ENCODE peak calls at places on chromosomes 5 and 9, in nine cellular contexts. D is transverse colon, G is GM10248, A is brain microvascular endothelial cell, J is Panc1, M is H1, V is H9, C is ovary, Q is Peyer's patch. E is an unnamed sample.

GRCh38 chr9:131096490-131097258 is at the start of gene AIF1L:
- DNase-seq in D (no peak), G (no peak), A (no peak), J (no peak), M (no peak), V (peak), C (no peak), Q (no peak), E (peak)

GRCh38 chr5:107431998-107432397 is 238.7 kb downstream of the EFNA5 start:
- DNase-seq in D (no peak), G (no peak), A (no peak), J (no peak), M (no peak), V (no peak), C (no peak), Q (no peak), E (no peak)

GRCh38 chr5:93359958-93360305 is 221.1 kb downstream of the NR2F1-AS1 start:
- DNase-seq in D (no peak), G (no peak), A (no peak), J (no peak), M (no peak), V (no peak), C (no peak), Q (no peak), E (no peak)

GRCh38 chr9:98097836-98098235 is 21.2 kb downstream of the TRIM14 start:
- DNase-seq in D (peak), G (peak), A (no peak), J (no peak), M (no peak), V (no peak), C (no peak), Q (peak), E (no peak)

GRCh38 chr5:109455598-109456096 is 45.9 kb upstream of the PJA2 start:
- DNase-seq in D (peak), G (peak), A (peak), J (peak), M (no peak), V (no peak), C (no peak), Q (no peak), E (no peak)

GRCh38 chr5:20223451-20223850 is 235.5 kb upstream of the CDH18 start:
- DNase-seq in D (no peak), G (no peak), A (no peak), J (no peak), M (no peak), V (no peak), C (no peak), Q (no peak), E (no peak)

GRCh38 chr5:148979104-148979723 is 83.6 kb downstream of the SH3TC2 start:
- DNase-seq in D (peak), G (no peak), A (no peak), J (no peak), M (no peak), V (no peak), C (no peak), Q (no peak), E (no peak)

GRCh38 chr5:179900707-179901106 is 7.0 kb downstream of the TBC1D9B start:
- DNase-seq in D (no peak), G (no peak), A (no peak), J (no peak), M (no peak), V (no peak), C (no peak), Q (no peak), E (no peak)

GRCh38 chr9:100324594-100325200 is 28.0 kb downstream of the TEX10 start:
- DNase-seq in D (no peak), G (peak), A (no peak), J (no peak), M (no peak), V (no peak), C (no peak), Q (no peak), E (no peak)

DNA sequence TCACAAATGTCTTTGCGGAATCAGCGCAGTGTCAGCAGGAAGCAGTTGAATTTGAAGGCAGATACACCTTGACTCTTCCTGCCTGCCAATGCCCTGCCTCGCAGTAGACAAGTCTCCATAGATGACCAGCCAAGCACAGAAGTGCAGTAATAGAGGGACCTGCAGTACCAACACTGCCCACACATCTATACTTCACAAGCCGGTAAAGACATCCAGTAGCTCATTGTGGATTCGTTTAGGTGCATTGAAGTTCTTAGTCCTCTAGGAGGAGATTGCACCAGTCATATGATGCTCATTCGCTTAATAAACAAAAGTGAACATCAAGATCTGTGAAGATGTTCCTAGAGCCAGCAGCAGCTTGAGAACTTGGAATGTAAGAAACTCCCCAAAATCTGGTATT is 7.1 kb upstream of the IFNA2 start:
- DNase-seq in D (no peak), G (no peak), A (no peak), J (no peak), M (no peak), V (peak), C (no peak), Q (no peak), E (no peak)
- TF ChIP-seq CTCF in D (peak), G (no peak), A (peak), J (peak), M (peak), V (peak), C (no peak), Q (no peak), E (peak)

DNA sequence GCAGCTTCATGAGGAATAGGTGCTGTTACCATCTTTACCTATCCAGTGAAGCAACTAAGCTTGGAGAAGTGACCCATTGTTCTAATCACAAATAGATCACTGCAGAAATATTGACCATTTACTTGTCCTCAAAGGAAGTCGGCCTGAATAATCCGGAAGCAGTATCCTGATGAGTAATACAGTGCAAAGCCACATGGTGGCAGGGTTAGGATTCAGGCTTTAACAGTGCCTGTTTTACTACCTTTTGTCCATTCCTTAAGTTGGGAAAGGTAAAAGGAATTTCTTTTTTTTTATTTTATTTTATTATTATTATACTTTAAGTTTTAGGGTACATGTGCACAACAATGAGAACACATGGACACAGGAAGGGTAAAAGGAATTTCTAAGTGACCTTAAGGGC is 336.3 kb downstream of the KDM4C start:
- DNase-seq in D (no peak), G (no peak), A (peak), J (no peak), M (no peak), V (no peak), C (no peak), Q (no peak), E (no peak)
- TF ChIP-seq CTCF in D (no peak), G (peak), A (peak), J (no peak), M (peak), V (peak), C (no peak), Q (no peak), E (peak)

DNA sequence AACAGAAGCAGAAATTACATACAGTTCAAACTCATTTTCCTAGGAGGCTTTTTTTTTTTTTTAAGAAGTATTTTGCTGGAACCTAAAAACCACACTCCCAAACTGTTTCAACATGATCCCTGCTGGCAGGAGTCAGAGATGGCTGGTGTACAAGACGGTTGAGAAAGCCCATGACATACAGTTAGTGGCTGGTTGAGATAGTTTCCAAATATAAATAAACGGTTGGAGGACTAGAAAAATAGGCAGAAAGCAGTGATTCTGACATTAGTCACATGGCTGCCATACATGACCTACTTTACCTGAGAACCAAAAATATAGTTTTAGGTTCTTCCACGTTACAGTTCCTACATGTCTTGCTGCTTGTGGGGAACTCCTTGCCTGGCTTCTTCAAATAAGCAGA is 31.7 kb upstream of the BASP1 start:
- DNase-seq in D (peak), G (no peak), A (peak), J (no peak), M (no peak), V (no peak), C (no peak), Q (peak), E (no peak)
- TF ChIP-seq CTCF in D (no peak), G (no peak), A (no peak), J (no peak), M (no peak), V (no peak), C (no peak), Q (no peak), E (no peak)

GRCh38 chr9:137277329-137278041 is at the start of gene TOR4A:
- DNase-seq in D (peak), G (peak), A (peak), J (no peak), M (no peak), V (peak), C (peak), Q (peak), E (no peak)
- TF ChIP-seq CTCF in D (peak), G (peak), A (peak), J (peak), M (peak), V (peak), C (no peak), Q (peak), E (peak)

GRCh38 chr9:134381671-134382505 is 55.6 kb downstream of the RXRA start:
- DNase-seq in D (peak), G (peak), A (no peak), J (no peak), M (no peak), V (no peak), C (no peak), Q (peak), E (no peak)
- TF ChIP-seq CTCF in D (no peak), G (peak), A (peak), J (no peak), M (no peak), V (peak), C (no peak), Q (peak), E (peak)

GRCh38 chr5:128750202-128750601 is 212.2 kb upstream of the FBN2 start:
- DNase-seq in D (no peak), G (no peak), A (no peak), J (no peak), M (no peak), V (no peak), C (no peak), Q (no peak), E (no peak)

GRCh38 chr5:128749584-128749983 is 211.5 kb upstream of the FBN2 start:
- DNase-seq in D (no peak), G (no peak), A (no peak), J (no peak), M (no peak), V (no peak), C (no peak), Q (no peak), E (no peak)
- TF ChIP-seq CTCF in D (no peak), G (no peak), A (no peak), J (no peak), M (no peak), V (no peak), C (no peak), Q (no peak), E (no peak)

GRCh38 chr5:165502893-165503696 is 1997.7 kb downstream of the MAT2B start:
- DNase-seq in D (no peak), G (no peak), A (no peak), J (no peak), M (no peak), V (no peak), C (no peak), Q (no peak), E (no peak)

GRCh38 chr5:165495829-165496380 is 1990.5 kb downstream of the MAT2B start:
- DNase-seq in D (no peak), G (no peak), A (no peak), J (no peak), M (no peak), V (no peak), C (no peak), Q (no peak), E (no peak)

GRCh38 chr5:165497707-165498106 is 1992.3 kb downstream of the MAT2B start:
- DNase-seq in D (no peak), G (no peak), A (no peak), J (peak), M (peak), V (peak), C (no peak), Q (no peak), E (no peak)
- TF ChIP-seq CTCF in D (no peak), G (peak), A (peak), J (peak), M (peak), V (peak), C (no peak), Q (no peak), E (peak)

E was measured in progenitor cell of endocrine pancreas.